ENCODE peak calls at places on chromosomes 13 and 19, in four cellular contexts. Y is H1, U is HepG2, J is GM12878. B is an unnamed sample.

GRCh38 chr19:7476241-7476640 is 12.6 kb downstream of the PEX11G start:
- DNase-seq in Y (no peak), U (no peak), J (no peak), B (no peak)

GRCh38 chr19:19106061-19106551 is 32.2 kb downstream of the TMEM161A start:
- DNase-seq in Y (no peak), U (no peak), J (no peak), B (no peak)

GRCh38 chr19:51441410-51442390 is 16.6 kb downstream of the SIGLEC8 start:
- DNase-seq in Y (no peak), U (no peak), J (peak; percentile 91), B (peak; percentile 82)

GRCh38 chr19:2168619-2169424 is 5.1 kb downstream of the DOT1L start:
- DNase-seq in Y (no peak), U (peak; percentile 99), J (peak; percentile 92), B (peak; percentile 74)

GRCh38 chr19:48368942-48369341 is 4.8 kb downstream of the SYNGR4 start:
- DNase-seq in Y (no peak), U (no peak), J (no peak), B (no peak)

GRCh38 chr19:48319647-48320537 is 5.5 kb upstream of the EMP3 start:
- DNase-seq in Y (no peak), U (peak; percentile 64), J (no peak), B (peak; percentile 71)

GRCh38 chr13:110251227-110251791 is 55.6 kb downstream of the COL4A1 start:
- DNase-seq in Y (no peak), U (no peak), J (no peak), B (no peak)

GRCh38 chr13:46367622-46368327 is 19.3 kb downstream of the RUBCNL start:
- DNase-seq in Y (no peak), U (no peak), J (no peak), B (no peak)

GRCh38 chr13:45219938-45220375 is 19.1 kb upstream of the KCTD4 start:
- DNase-seq in Y (no peak), U (no peak), J (no peak), B (no peak)

GRCh38 chr19:32708457-32708856 is 11.1 kb upstream of the TDRD12 start:
- DNase-seq in Y (no peak), U (no peak), J (no peak), B (no peak)

GRCh38 chr19:49017666-49018351 is 918 bp upstream of the LHB start:
- DNase-seq in Y (no peak), U (peak; percentile 41), J (no peak), B (peak; percentile 74)

GRCh38 chr13:46469064-46469463 is 82.0 kb upstream of the RUBCNL start:
- DNase-seq in Y (no peak), U (no peak), J (no peak), B (no peak)

GRCh38 chr13:57629821-57630235 is 1.7 kb upstream of the PCDH17 start:
- DNase-seq in Y (peak; percentile 93), U (no peak), J (no peak), B (peak; percentile 16)

GRCh38 chr19:55253842-55254624 is 4.8 kb downstream of the PPP6R1 start:
- DNase-seq in Y (no peak), U (no peak), J (peak; percentile 77), B (no peak)

GRCh38 chr13:28489536-28489935 is 5.4 kb downstream of the FLT1 start:
- DNase-seq in Y (no peak), U (no peak), J (no peak), B (no peak)

GRCh38 chr19:42076375-42076944 is 494 bp downstream of the ZNF574 start:
- DNase-seq in Y (no peak), U (no peak), J (no peak), B (no peak)

GRCh38 chr19:32223595-32224370 is 121.6 kb upstream of the ZNF507 start:
- DNase-seq in Y (no peak), U (no peak), J (no peak), B (no peak)

GRCh38 chr13:107843281-107843680 is 372.1 kb downstream of the LIG4 start:
- DNase-seq in Y (no peak), U (no peak), J (no peak), B (no peak)

GRCh38 chr13:94641432-94641941 is 39.8 kb downstream of the GPR180 start:
- DNase-seq in Y (no peak), U (no peak), J (no peak), B (no peak)

GRCh38 chr19:46614114-46614701 is 10.7 kb downstream of the PTGIR start:
- DNase-seq in Y (peak; percentile 58), U (peak; percentile 61), J (no peak), B (peak; percentile 86)

GRCh38 chr13:83065136-83065535 is 817.1 kb downstream of the SLITRK1 start:
- DNase-seq in Y (no peak), U (no peak), J (no peak), B (no peak)

GRCh38 chr13:80022146-80022545 is 318.8 kb downstream of the SPRY2 start:
- DNase-seq in Y (no peak), U (no peak), J (no peak), B (no peak)

GRCh38 chr19:5667751-5668271 is 12.5 kb downstream of the MICOS13 start:
- DNase-seq in Y (peak; percentile 73), U (no peak), J (no peak), B (no peak)

GRCh38 chr19:2193807-2194206 is 30.1 kb downstream of the DOT1L start:
- DNase-seq in Y (no peak), U (no peak), J (no peak), B (no peak)

GRCh38 chr13:38017320-38017719 is 147.7 kb upstream of the TRPC4 start:
- DNase-seq in Y (no peak), U (no peak), J (no peak), B (no peak)

GRCh38 chr13:70310720-70311119 is 202.5 kb upstream of the KLHL1 start:
- DNase-seq in Y (no peak), U (peak; percentile 58), J (no peak), B (no peak)

GRCh38 chr13:26498524-26499208 is 58.8 kb upstream of the WASF3 start:
- DNase-seq in Y (no peak), U (no peak), J (no peak), B (no peak)

GRCh38 chr13:41696163-41697003 is 239.0 kb downstream of the RGCC start:
- DNase-seq in Y (peak; percentile 15), U (peak; percentile 2), J (no peak), B (no peak)

GRCh38 chr13:53137777-53138176 is 109.2 kb downstream of the OLFM4 start:
- DNase-seq in Y (no peak), U (no peak), J (no peak), B (no peak)

GRCh38 chr13:48827709-48828108 is 148.0 kb upstream of the FNDC3A start:
- DNase-seq in Y (no peak), U (no peak), J (no peak), B (no peak)

GRCh38 chr13:101307181-101307701 is 109.1 kb downstream of the NALCN start:
- DNase-seq in Y (no peak), U (no peak), J (no peak), B (no peak)

GRCh38 chr13:35978607-35979316 is 152.4 kb downstream of the DCLK1 start:
- DNase-seq in Y (no peak), U (peak; percentile 42), J (no peak), B (peak; percentile 47)

GRCh38 chr13:101838305-101838835 is 385.9 kb downstream of the ITGBL1 start:
- DNase-seq in Y (no peak), U (no peak), J (no peak), B (no peak)

GRCh38 chr13:25249001-25249543 is 38.2 kb downstream of the MTMR6 start:
- DNase-seq in Y (no peak), U (peak; percentile 19), J (peak; percentile 17), B (no peak)

GRCh38 chr19:30135358-30135757 is 193.3 kb downstream of the URI1 start:
- DNase-seq in Y (no peak), U (no peak), J (no peak), B (no peak)

GRCh38 chr19:40519352-40520322 is 52.8 kb downstream of the SPTBN4 start:
- DNase-seq in Y (no peak), U (no peak), J (no peak), B (no peak)
- H3K4me3 ChIP-seq in Y (no peak overlapping the region), U (no peak overlapping the region), J (no peak overlapping the region), B (no peak overlapping the region)

GRCh38 chr13:54633461-54633860 is 1604.8 kb downstream of the OLFM4 start:
- DNase-seq in Y (no peak), U (no peak), J (no peak), B (no peak)

GRCh38 chr13:54636231-54636630 is 1607.6 kb downstream of the OLFM4 start:
- DNase-seq in Y (no peak), U (no peak), J (no peak), B (no peak)

GRCh38 chr13:54640719-54641118 is 1612.1 kb downstream of the OLFM4 start:
- DNase-seq in Y (no peak), U (no peak), J (no peak), B (no peak)

GRCh38 chr13:54637377-54637776 is 1608.8 kb downstream of the OLFM4 start:
- DNase-seq in Y (no peak), U (peak; percentile 29), J (no peak), B (no peak)
- TF ChIP-seq BRCA1 in Y (no peak), U (no peak), J (no peak), B (no peak)

DNA sequence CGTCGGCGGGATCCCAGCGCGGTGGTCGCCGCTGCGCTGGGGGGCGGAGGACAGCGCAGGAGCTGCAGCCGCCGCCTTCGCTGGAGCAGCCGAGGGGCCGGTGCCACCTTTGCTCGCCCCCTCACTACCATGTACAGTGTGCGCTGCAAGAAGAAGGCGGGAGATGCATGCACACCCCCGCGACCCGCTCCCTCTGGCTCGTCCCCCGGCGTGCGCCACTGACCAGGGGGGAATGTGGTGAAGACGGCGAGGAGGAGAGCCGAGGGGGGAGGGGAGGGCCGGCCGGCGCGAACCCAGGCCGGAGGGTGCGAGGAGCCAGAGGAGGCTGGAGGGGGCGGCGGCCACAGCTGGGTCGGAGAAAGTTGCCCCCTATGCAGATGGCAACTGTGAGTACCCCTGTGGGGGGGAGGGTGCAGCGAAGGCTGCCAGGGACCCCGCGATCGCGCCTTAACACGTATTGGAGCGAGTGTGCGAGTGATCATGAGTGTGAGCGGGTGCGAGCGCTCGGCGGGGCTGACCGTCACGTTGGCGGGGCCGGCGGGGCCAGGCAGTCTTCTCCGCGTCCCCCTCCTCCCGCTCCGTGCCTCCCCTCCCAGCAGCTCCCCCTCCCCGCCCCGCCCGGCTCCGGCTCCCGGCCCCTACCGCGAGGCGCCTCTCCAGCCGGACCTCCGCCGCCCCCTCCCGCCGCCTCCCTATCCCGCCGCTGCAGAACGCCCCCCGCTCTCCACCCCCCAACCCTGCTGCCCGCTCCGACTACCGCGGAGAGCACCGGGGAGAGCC is 843 bp downstream of the SLITRK5 start:
- DNase-seq in Y (no peak), U (no peak), J (no peak), B (no peak)
- H3K4me3 ChIP-seq in Y (peak overlapping the region; percentile 66), U (peak overlapping the region; percentile 30), J (no peak overlapping the region), B (no peak overlapping the region)

DNA sequence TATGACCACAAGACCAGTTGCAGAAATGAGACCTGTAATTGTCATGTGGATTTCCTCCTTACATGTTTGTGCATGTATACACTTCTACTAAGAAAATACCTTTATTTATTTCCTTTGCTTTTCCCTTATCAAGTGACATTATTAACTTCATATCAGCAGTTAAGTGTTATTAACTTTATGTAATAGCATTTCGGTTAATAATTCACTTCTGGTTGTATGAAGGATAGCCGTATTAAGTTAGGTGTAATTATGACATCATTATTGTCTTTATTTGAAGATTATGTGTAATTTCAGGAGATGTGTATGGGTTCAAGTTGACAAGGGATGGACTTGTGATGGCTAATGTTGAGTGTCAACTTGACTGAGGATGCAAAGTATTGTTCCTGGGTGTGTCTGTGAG is 881.2 kb upstream of the ATXN8OS start:
- DNase-seq in Y (no peak), U (no peak), J (no peak), B (no peak)
- TF ChIP-seq BRCA1 in Y (no peak), U (no peak), J (no peak), B (no peak)

GRCh38 chr13:30305456-30305855 is 1.9 kb downstream of the KATNAL1 start:
- DNase-seq in Y (no peak), U (no peak), J (no peak), B (no peak)
- H3K4me3 ChIP-seq in Y (no peak overlapping the region), U (no peak overlapping the region), J (peak overlapping the region; percentile 67), B (no peak overlapping the region)